ENCODE peak calls at places on chromosome 18, in four cellular contexts. One of them, this sample, is unnamed.

GRCh38 chr18:63320690-63321265 is 1.2 kb upstream of the BCL2 start:
- DNase-seq in testis: peak
- DNase-seq in hepatic stellate cell: no peak
- DNase-seq in activated T-cell treated with anti-CD3 and anti-CD28 coated beads for 1 hour: peak
- DNase-seq in this sample: no peak

GRCh38 chr18:49819768-49820662 is 6.7 kb upstream of the ACAA2 start:
- DNase-seq in hepatic stellate cell: no peak
- DNase-seq in activated T-cell treated with anti-CD3 and anti-CD28 coated beads for 1 hour: peak
- DNase-seq in testis: no peak
- DNase-seq in this sample: peak

GRCh38 chr18:805755-806110 is 6.3 kb downstream of the YES1 start:
- DNase-seq in hepatic stellate cell: no peak
- DNase-seq in testis: no peak
- DNase-seq in activated T-cell treated with anti-CD3 and anti-CD28 coated beads for 1 hour: no peak
- DNase-seq in this sample: no peak

GRCh38 chr18:78717766-78718150 is 261.9 kb upstream of the SALL3 start:
- DNase-seq in activated T-cell treated with anti-CD3 and anti-CD28 coated beads for 1 hour: no peak
- DNase-seq in hepatic stellate cell: no peak
- DNase-seq in testis: no peak
- DNase-seq in this sample: no peak

GRCh38 chr18:36169938-36170337 is 17.4 kb upstream of the MOCOS start:
- DNase-seq in testis: no peak
- DNase-seq in hepatic stellate cell: no peak
- DNase-seq in activated T-cell treated with anti-CD3 and anti-CD28 coated beads for 1 hour: no peak
- DNase-seq in this sample: no peak

GRCh38 chr18:5052491-5052890 is 144.6 kb downstream of the AKAIN1 start:
- DNase-seq in hepatic stellate cell: no peak
- DNase-seq in testis: no peak
- DNase-seq in activated T-cell treated with anti-CD3 and anti-CD28 coated beads for 1 hour: no peak
- DNase-seq in this sample: no peak

GRCh38 chr18:76380791-76381405 is 114.1 kb downstream of the ZNF516 start:
- DNase-seq in hepatic stellate cell: no peak
- DNase-seq in testis: no peak
- DNase-seq in activated T-cell treated with anti-CD3 and anti-CD28 coated beads for 1 hour: no peak
- DNase-seq in this sample: no peak

GRCh38 chr18:54880706-54881105 is 52.4 kb downstream of the RAB27B start:
- DNase-seq in hepatic stellate cell: peak
- DNase-seq in testis: no peak
- DNase-seq in activated T-cell treated with anti-CD3 and anti-CD28 coated beads for 1 hour: no peak
- DNase-seq in this sample: no peak

GRCh38 chr18:1498216-1498615 is 593.5 kb downstream of the ADCYAP1 start:
- DNase-seq in hepatic stellate cell: no peak
- DNase-seq in activated T-cell treated with anti-CD3 and anti-CD28 coated beads for 1 hour: no peak
- DNase-seq in testis: no peak
- DNase-seq in this sample: no peak

GRCh38 chr18:62452280-62452824 is 70.5 kb upstream of the ZCCHC2 start:
- DNase-seq in testis: no peak
- DNase-seq in hepatic stellate cell: no peak
- DNase-seq in activated T-cell treated with anti-CD3 and anti-CD28 coated beads for 1 hour: no peak
- DNase-seq in this sample: no peak

GRCh38 chr18:79778291-79778791 is 19.4 kb upstream of the KCNG2 start:
- DNase-seq in testis: no peak
- DNase-seq in hepatic stellate cell: no peak
- DNase-seq in activated T-cell treated with anti-CD3 and anti-CD28 coated beads for 1 hour: no peak
- DNase-seq in this sample: no peak

GRCh38 chr18:58529714-58530354 is 99.1 kb downstream of the ALPK2 start:
- DNase-seq in hepatic stellate cell: peak
- DNase-seq in testis: peak
- DNase-seq in activated T-cell treated with anti-CD3 and anti-CD28 coated beads for 1 hour: peak
- DNase-seq in this sample: peak

GRCh38 chr18:44744206-44745180 is 63.8 kb downstream of the SETBP1 start:
- DNase-seq in testis: peak
- DNase-seq in hepatic stellate cell: no peak
- DNase-seq in activated T-cell treated with anti-CD3 and anti-CD28 coated beads for 1 hour: no peak
- DNase-seq in this sample: no peak

GRCh38 chr18:13455960-13456471 is 237.5 kb downstream of the LDLRAD4 start:
- DNase-seq in testis: no peak
- DNase-seq in hepatic stellate cell: no peak
- DNase-seq in activated T-cell treated with anti-CD3 and anti-CD28 coated beads for 1 hour: no peak
- DNase-seq in this sample: no peak

GRCh38 chr18:577606-578005 is 2.6 kb upstream of the CETN1 start:
- DNase-seq in activated T-cell treated with anti-CD3 and anti-CD28 coated beads for 1 hour: no peak
- DNase-seq in hepatic stellate cell: no peak
- DNase-seq in testis: no peak
- DNase-seq in this sample: no peak

GRCh38 chr18:23495723-23496440 is 7.4 kb upstream of the RMC1 start:
- DNase-seq in hepatic stellate cell: no peak
- DNase-seq in activated T-cell treated with anti-CD3 and anti-CD28 coated beads for 1 hour: no peak
- DNase-seq in testis: no peak
- DNase-seq in this sample: no peak

GRCh38 chr18:36009214-36009613 is 36.7 kb downstream of the RMP24 start:
- DNase-seq in testis: no peak
- DNase-seq in activated T-cell treated with anti-CD3 and anti-CD28 coated beads for 1 hour: no peak
- DNase-seq in hepatic stellate cell: no peak
- DNase-seq in this sample: no peak

GRCh38 chr18:76620326-76620813 is 125.3 kb upstream of the ZNF516 start:
- DNase-seq in hepatic stellate cell: peak
- DNase-seq in testis: peak
- DNase-seq in activated T-cell treated with anti-CD3 and anti-CD28 coated beads for 1 hour: peak
- DNase-seq in this sample: no peak

GRCh38 chr18:27546991-27547390 is 361.9 kb upstream of the CHST9 start:
- DNase-seq in hepatic stellate cell: no peak
- DNase-seq in activated T-cell treated with anti-CD3 and anti-CD28 coated beads for 1 hour: no peak
- DNase-seq in testis: no peak
- DNase-seq in this sample: no peak

GRCh38 chr18:78716581-78716980 is 263.0 kb upstream of the SALL3 start:
- DNase-seq in hepatic stellate cell: no peak
- DNase-seq in testis: no peak
- DNase-seq in activated T-cell treated with anti-CD3 and anti-CD28 coated beads for 1 hour: no peak
- DNase-seq in this sample: no peak

GRCh38 chr18:3572761-3573160 is 122.8 kb downstream of the TGIF1 start:
- DNase-seq in testis: no peak
- DNase-seq in activated T-cell treated with anti-CD3 and anti-CD28 coated beads for 1 hour: no peak
- DNase-seq in hepatic stellate cell: no peak
- DNase-seq in this sample: no peak

GRCh38 chr18:13026583-13027270 is 35.6 kb downstream of the CEP192 start:
- DNase-seq in activated T-cell treated with anti-CD3 and anti-CD28 coated beads for 1 hour: no peak
- DNase-seq in hepatic stellate cell: peak
- DNase-seq in testis: no peak
- DNase-seq in this sample: no peak

GRCh38 chr18:55582325-55582724 is 5.7 kb downstream of the TCF4 start:
- DNase-seq in hepatic stellate cell: no peak
- DNase-seq in activated T-cell treated with anti-CD3 and anti-CD28 coated beads for 1 hour: no peak
- DNase-seq in testis: no peak
- DNase-seq in this sample: no peak

GRCh38 chr18:65725421-65726050 is 25.3 kb upstream of the CDH7 start:
- DNase-seq in hepatic stellate cell: no peak
- DNase-seq in testis: peak
- DNase-seq in activated T-cell treated with anti-CD3 and anti-CD28 coated beads for 1 hour: no peak
- DNase-seq in this sample: no peak

GRCh38 chr18:61569176-61569892 is 236.1 kb downstream of the CDH20 start:
- DNase-seq in testis: no peak
- DNase-seq in activated T-cell treated with anti-CD3 and anti-CD28 coated beads for 1 hour: no peak
- DNase-seq in hepatic stellate cell: no peak
- DNase-seq in this sample: peak

GRCh38 chr18:21293479-21293878 is 51.4 kb downstream of the GREB1L start:
- DNase-seq in activated T-cell treated with anti-CD3 and anti-CD28 coated beads for 1 hour: no peak
- DNase-seq in testis: no peak
- DNase-seq in hepatic stellate cell: no peak
- DNase-seq in this sample: no peak

GRCh38 chr18:27688581-27688980 is 488.3 kb downstream of the CDH2 start:
- DNase-seq in hepatic stellate cell: no peak
- DNase-seq in testis: no peak
- DNase-seq in activated T-cell treated with anti-CD3 and anti-CD28 coated beads for 1 hour: no peak
- DNase-seq in this sample: no peak

This sample was measured in HS-27A.